ENCODE peak calls at places on chromosome 5, in four cellular contexts. T, J, N and L are unnamed samples.

GRCh38 chr5:153460421-153460820 is 30.0 kb upstream of the GRIA1 start:
- DNase-seq in T (no peak), J (no peak), N (no peak), L (no peak)

GRCh38 chr5:151340004-151340403 is 7.4 kb downstream of the SLC36A2 start:
- DNase-seq in T (no peak), N (no peak), J (no peak), L (no peak)

GRCh38 chr5:58459276-58459859 is 518 bp downstream of the PLK2 start:
- DNase-seq in J (peak), N (peak), T (no peak), L (peak)

GRCh38 chr5:170627271-170627670 is 123.5 kb downstream of the KCNIP1 start:
- DNase-seq in N (no peak), T (no peak), J (no peak), L (no peak)

GRCh38 chr5:71932131-71932635 is 175.1 kb upstream of the MAP1B start:
- DNase-seq in T (no peak), N (no peak), J (no peak), L (no peak)

GRCh38 chr5:4005335-4005734 is 409.7 kb downstream of the IRX1 start:
- DNase-seq in T (no peak), N (no peak), J (no peak), L (no peak)

GRCh38 chr5:176387384-176387925 is 943 bp downstream of the NOP16 start:
- DNase-seq in T (no peak), N (no peak), J (peak), L (no peak)

GRCh38 chr5:69493235-69493925 is 790 bp downstream of the OCLN start:
- DNase-seq in N (no peak), J (peak), T (no peak), L (no peak)

GRCh38 chr5:138179277-138179857 is 455 bp downstream of the KIF20A start:
- DNase-seq in T (no peak), J (no peak), N (no peak), L (no peak)

GRCh38 chr5:84411832-84412605 is 27.3 kb upstream of the EDIL3 start:
- DNase-seq in N (no peak), T (no peak), J (no peak), L (no peak)

GRCh38 chr5:37146896-37147295 is 102.3 kb downstream of the CPLANE1 start:
- DNase-seq in T (no peak), N (no peak), J (no peak), L (no peak)
- TF ChIP-seq CTCF in T (no peak), N (no peak), J (no peak), L (no peak)

DNA sequence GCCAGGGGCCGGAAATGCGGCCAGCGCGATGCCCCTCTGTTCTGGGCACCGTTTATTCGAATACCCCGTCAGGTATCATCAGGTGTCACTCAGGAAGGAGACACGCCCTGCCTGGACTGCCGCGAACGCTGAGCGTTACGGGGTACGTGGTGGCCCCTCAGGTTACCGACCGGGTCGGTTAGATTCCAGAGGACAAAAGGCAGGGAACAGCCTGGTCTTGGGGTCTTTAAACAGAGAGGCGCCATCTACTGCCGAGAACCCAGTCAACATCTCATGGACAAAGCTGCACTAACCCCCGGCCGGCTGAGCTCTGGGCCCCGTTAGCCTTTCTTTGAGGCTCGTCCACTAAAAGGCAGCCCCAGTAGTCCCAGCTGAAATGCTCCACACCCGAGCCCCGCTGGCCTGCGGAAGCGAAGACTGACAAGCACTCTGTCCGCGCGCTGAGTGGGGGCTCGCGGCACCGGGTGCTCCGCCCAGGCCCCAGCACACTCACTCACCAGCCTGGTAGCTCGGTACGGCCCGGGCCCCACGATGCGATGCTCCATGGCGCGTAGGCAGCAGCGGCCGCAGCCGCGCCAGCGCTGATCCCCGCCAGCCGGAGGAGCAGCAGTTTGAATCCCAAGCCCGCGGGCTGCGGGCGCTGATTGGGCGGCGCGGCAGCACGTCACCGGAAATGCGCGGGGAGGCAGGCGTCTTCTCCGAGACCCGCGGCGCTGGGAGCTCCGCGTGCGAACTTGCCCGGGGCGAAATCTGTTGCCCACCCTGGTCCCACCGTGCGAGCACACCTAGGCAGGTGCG is at the start of gene DEPDC1B:
- DNase-seq in N (peak), J (peak), T (peak), L (peak)
- TF ChIP-seq CTCF in N (no peak), J (peak), T (no peak), L (peak)

GRCh38 chr5:61139931-61140330 is 22.3 kb downstream of the SMIM15 start:
- DNase-seq in N (no peak), J (no peak), T (no peak), L (no peak)

DNA sequence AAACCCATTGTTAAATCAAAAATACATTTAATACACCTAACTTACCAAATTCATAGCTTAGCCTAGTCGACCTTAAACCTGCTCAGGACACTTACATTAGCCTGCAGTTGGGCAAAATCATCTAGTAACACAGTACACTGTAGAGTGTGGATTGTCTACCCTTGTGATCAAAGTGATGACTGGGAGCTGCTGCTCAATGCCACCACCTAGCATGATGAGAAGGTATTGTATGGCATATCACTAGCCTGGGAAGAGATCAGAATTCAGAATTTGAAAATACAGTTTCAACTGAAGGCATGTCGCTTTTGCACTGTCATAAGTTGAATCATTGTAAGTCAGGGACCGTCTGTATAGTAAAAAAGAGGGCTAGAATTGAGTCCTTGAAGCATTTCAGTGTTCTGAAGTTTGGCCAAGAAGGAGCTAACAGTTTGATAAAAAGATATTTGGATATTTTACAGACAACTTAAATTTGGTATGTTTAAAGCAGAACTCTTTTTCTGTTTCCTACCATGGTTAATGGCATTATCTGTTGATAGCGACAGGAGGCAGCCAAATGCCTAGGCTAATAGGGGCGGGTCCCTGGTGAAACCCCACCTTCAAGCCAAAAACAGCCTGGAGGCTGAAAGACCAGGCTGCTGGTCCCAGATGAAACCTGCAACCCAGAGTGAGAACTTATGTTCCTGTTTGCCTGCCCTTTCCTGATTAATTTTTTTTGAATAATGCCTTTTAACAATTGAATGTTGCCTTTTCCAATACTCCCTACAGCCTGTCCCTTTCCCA is 23.0 kb downstream of the SMIM15 start:
- DNase-seq in N (no peak), T (no peak), J (no peak), L (no peak)
- TF ChIP-seq CTCF in N (no peak), T (no peak), J (no peak), L (peak)

GRCh38 chr5:115069087-115069968 is 100.4 kb downstream of the TRIM36 start:
- DNase-seq in N (no peak), J (peak), T (no peak), L (peak)
- TF ChIP-seq CTCF in N (no peak), J (peak), T (no peak), L (peak)

GRCh38 chr5:135553688-135554462 is 18.1 kb upstream of the NEUROG1 start:
- DNase-seq in T (no peak), J (no peak), N (no peak), L (peak)
- TF ChIP-seq CTCF in T (no peak), J (no peak), N (no peak), L (peak)

GRCh38 chr5:141439411-141440141 is 9.3 kb downstream of the PCDHGA12 start:
- DNase-seq in J (no peak), N (no peak), T (no peak), L (peak)
- TF ChIP-seq CTCF in J (no peak), N (no peak), T (no peak), L (peak)